ENCODE peak calls at places on chromosomes 5 and 9, in six cellular contexts. E is activated CD8-positive, alpha-beta memory T cell treated with anti-CD3 and anti-CD28 coated beads, Interleukin-2, amount 50 U/mL, for 4 hours; R is NCI-H2171; X is T-helper 17 cell; I is mammary epithelial cell; Z is AG09319. D is an unnamed sample.

GRCh38 chr5:145685417-145685816 is 149.7 kb downstream of the PRELID2 start:
- DNase-seq in E (no peak), R (no peak), X (no peak), I (no peak), Z (no peak), D (no peak)

GRCh38 chr5:77080905-77081304 is 6.2 kb downstream of the ZBED3 start:
- DNase-seq in E (no peak), R (no peak), X (no peak), I (no peak), Z (no peak), D (no peak)

GRCh38 chr5:64914396-64914795 is 145.7 kb downstream of the CWC27 start:
- DNase-seq in E (no peak), R (no peak), X (no peak), I (no peak), Z (no peak), D (no peak)

GRCh38 chr5:176355400-176356178 is 6.0 kb downstream of the KIAA1191 start:
- DNase-seq in E (no peak), R (no peak), X (no peak), I (no peak), Z (no peak), D (no peak)

GRCh38 chr5:180209137-180209581 is at the start of gene RASGEF1C:
- DNase-seq in E (peak; percentile 63), R (peak; percentile 28), X (peak; percentile 52), I (peak; percentile 33), Z (no peak), D (peak; percentile 85)

GRCh38 chr9:86405926-86406325 is 51.7 kb upstream of the TUT7 start:
- DNase-seq in E (no peak), R (no peak), X (no peak), I (peak; percentile 96), Z (peak; percentile 38), D (no peak)

GRCh38 chr9:121718063-121718462 is 66.6 kb downstream of the DAB2IP start:
- DNase-seq in E (no peak), R (peak; percentile 79), X (no peak), I (peak; percentile 62), Z (no peak), D (no peak)

GRCh38 chr5:129904102-129904666 is at the start of gene CHSY3:
- DNase-seq in E (no peak), R (peak; percentile 56), X (no peak), I (peak; percentile 86), Z (peak; percentile 59), D (peak; percentile 68)

GRCh38 chr9:131545003-131545785 is at the start of gene PRRT1B:
- DNase-seq in E (no peak), R (no peak), X (no peak), I (no peak), Z (no peak), D (peak; percentile 95)

GRCh38 chr5:3010301-3010952 is 258.9 kb upstream of the IRX2 start:
- DNase-seq in E (no peak), R (no peak), X (no peak), I (peak; percentile 71), Z (no peak), D (no peak)

GRCh38 chr9:75734802-75735201 is 155.7 kb upstream of the PCSK5 start:
- DNase-seq in E (no peak), R (no peak), X (no peak), I (no peak), Z (no peak), D (no peak)

GRCh38 chr9:113427629-113428028 is 17.1 kb downstream of the C9orf43 start:
- DNase-seq in E (no peak), R (no peak), X (no peak), I (peak; percentile 36), Z (no peak), D (no peak)

GRCh38 chr9:131275332-131276106 is 791 bp downstream of the FAM78A start:
- DNase-seq in E (no peak), R (no peak), X (no peak), I (no peak), Z (no peak), D (peak; percentile 24)